ENCODE peak calls at places on chromosomes 13 and 19, in five cellular contexts. P is fibroblast of mammary gland, G is GM10248, M is AG09319, Y is mesothelial cell of epicardium. I is an unnamed sample.

GRCh38 chr19:18488403-18488723 is 33.5 kb downstream of the ELL start:
- DNase-seq in P (no peak), G (no peak), M (no peak), Y (no peak), I (no peak)

GRCh38 chr13:32010137-32010536 is 21.4 kb upstream of the FRY start:
- DNase-seq in P (peak; percentile 15), G (no peak), M (no peak), Y (no peak), I (no peak)

GRCh38 chr13:90872491-90873025 is 474.9 kb upstream of the MIR17HG start:
- DNase-seq in P (no peak), G (no peak), M (no peak), Y (no peak), I (no peak)

GRCh38 chr13:114016321-114017027 is 42.6 kb upstream of the C13orf46 start:
- DNase-seq in P (no peak), G (no peak), M (no peak), Y (no peak), I (no peak)

GRCh38 chr13:84446972-84447700 is 564.9 kb upstream of the SLITRK1 start:
- DNase-seq in P (peak; percentile 56), G (no peak), M (no peak), Y (no peak), I (no peak)

GRCh38 chr19:41588497-41589209 is 12.7 kb downstream of the CEACAM21 start:
- DNase-seq in P (peak; percentile 14), G (peak; percentile 45), M (no peak), Y (no peak), I (peak; percentile 58)

GRCh38 chr13:98507060-98507797 is 69.7 kb downstream of the STK24 start:
- DNase-seq in P (peak; percentile 27), G (no peak), M (no peak), Y (peak; percentile 80), I (no peak)

GRCh38 chr19:30340724-30341595 is 31.2 kb upstream of the ZNF536 start:
- DNase-seq in P (no peak), G (no peak), M (no peak), Y (no peak), I (no peak)

GRCh38 chr13:27962128-27962841 is 6.8 kb downstream of the CDX2 start:
- DNase-seq in P (no peak), G (no peak), M (no peak), Y (no peak), I (no peak)

GRCh38 chr13:111791131-111791530 is 275.8 kb upstream of the SOX1 start:
- DNase-seq in P (no peak), G (no peak), M (no peak), Y (no peak), I (no peak)

GRCh38 chr19:40962460-40962961 is 28.6 kb upstream of the CYP2B6 start:
- DNase-seq in P (no peak), G (no peak), M (no peak), Y (no peak), I (no peak)

GRCh38 chr13:93375491-93375890 is 148.9 kb downstream of the GPC6 start:
- DNase-seq in P (no peak), G (no peak), M (no peak), Y (no peak), I (no peak)

GRCh38 chr19:45344621-45345505 is 4.3 kb downstream of the KLC3 start:
- DNase-seq in P (no peak), G (no peak), M (no peak), Y (no peak), I (no peak)

GRCh38 chr19:9008667-9009066 is 1.5 kb downstream of the MUC16 start:
- DNase-seq in P (no peak), G (no peak), M (no peak), Y (no peak), I (no peak)

GRCh38 chr13:109144693-109145437 is 515.5 kb downstream of the MYO16 start:
- DNase-seq in P (peak; percentile 38), G (no peak), M (no peak), Y (no peak), I (no peak)

GRCh38 chr13:33228645-33229445 is 56.7 kb downstream of the STARD13 start:
- DNase-seq in P (peak; percentile 88), G (peak; percentile 60), M (peak; percentile 57), Y (no peak), I (peak; percentile 57)

GRCh38 chr13:33351324-33351723 is 65.8 kb upstream of the STARD13 start:
- DNase-seq in P (peak; percentile 76), G (peak; percentile 24), M (peak; percentile 14), Y (no peak), I (no peak)

GRCh38 chr13:43865892-43866291 is 13.6 kb downstream of the CCDC122 start:
- DNase-seq in P (peak; percentile 79), G (no peak), M (peak; percentile 64), Y (no peak), I (no peak)

GRCh38 chr19:38952395-38953165 is 21.8 kb downstream of the MRPS12 start:
- DNase-seq in P (no peak), G (peak; percentile 72), M (no peak), Y (no peak), I (peak; percentile 76)

GRCh38 chr19:22882797-22883196 is 50.7 kb downstream of the ZNF723 start:
- DNase-seq in P (peak; percentile 19), G (no peak), M (no peak), Y (no peak), I (no peak)

GRCh38 chr19:35673121-35673804 is 6.9 kb downstream of the UPK1A start:
- DNase-seq in P (peak; percentile 71), G (peak; percentile 77), M (no peak), Y (peak; percentile 49), I (peak; percentile 84)

GRCh38 chr19:14073232-14073924 is 792 bp downstream of the MISP3 start:
- DNase-seq in P (peak; percentile 76), G (peak; percentile 83), M (no peak), Y (peak; percentile 86), I (peak; percentile 86)

GRCh38 chr19:49282184-49282583 is 42.8 kb downstream of the SLC6A16 start:
- DNase-seq in P (no peak), G (no peak), M (no peak), Y (no peak), I (no peak)

GRCh38 chr19:34263745-34264237 is 9.4 kb downstream of the GARRE1 start:
- DNase-seq in P (no peak), G (no peak), M (no peak), Y (no peak), I (no peak)

GRCh38 chr19:40519352-40520322 is 52.8 kb downstream of the SPTBN4 start:
- DNase-seq in P (no peak), G (no peak), M (no peak), Y (no peak), I (no peak)

GRCh38 chr13:24512208-24513068 is at the start of gene PARP4:
- DNase-seq in P (peak; percentile 94), G (peak; percentile 86), M (no peak), Y (peak; percentile 78), I (peak; percentile 87)
- TF ChIP-seq CTCF in P (no peak), G (no peak), M (no peak), Y (no peak), I (no peak)

GRCh38 chr13:99620806-99621205 is 119.5 kb downstream of the TM9SF2 start:
- DNase-seq in P (no peak), G (no peak), M (no peak), Y (no peak), I (no peak)

GRCh38 chr13:99614465-99614885 is 113.2 kb downstream of the TM9SF2 start:
- DNase-seq in P (no peak), G (peak; percentile 59), M (no peak), Y (no peak), I (peak; percentile 65)

GRCh38 chr13:99619207-99619606 is 117.9 kb downstream of the TM9SF2 start:
- DNase-seq in P (no peak), G (no peak), M (no peak), Y (no peak), I (no peak)

GRCh38 chr13:99617474-99618255 is 116.4 kb downstream of the TM9SF2 start:
- DNase-seq in P (peak; percentile 66), G (peak; percentile 37), M (peak; percentile 35), Y (peak; percentile 54), I (no peak)
- TF ChIP-seq CTCF in P (peak; percentile 92), G (peak; percentile 58), M (peak; percentile 94), Y (peak; percentile 31), I (peak; percentile 36)

GRCh38 chr13:36840718-36841250 is 21.8 kb downstream of the RFXAP start:
- DNase-seq in P (no peak), G (no peak), M (no peak), Y (no peak), I (no peak)
- TF ChIP-seq CTCF in P (no peak), G (no peak), M (no peak), Y (no peak), I (no peak)

DNA sequence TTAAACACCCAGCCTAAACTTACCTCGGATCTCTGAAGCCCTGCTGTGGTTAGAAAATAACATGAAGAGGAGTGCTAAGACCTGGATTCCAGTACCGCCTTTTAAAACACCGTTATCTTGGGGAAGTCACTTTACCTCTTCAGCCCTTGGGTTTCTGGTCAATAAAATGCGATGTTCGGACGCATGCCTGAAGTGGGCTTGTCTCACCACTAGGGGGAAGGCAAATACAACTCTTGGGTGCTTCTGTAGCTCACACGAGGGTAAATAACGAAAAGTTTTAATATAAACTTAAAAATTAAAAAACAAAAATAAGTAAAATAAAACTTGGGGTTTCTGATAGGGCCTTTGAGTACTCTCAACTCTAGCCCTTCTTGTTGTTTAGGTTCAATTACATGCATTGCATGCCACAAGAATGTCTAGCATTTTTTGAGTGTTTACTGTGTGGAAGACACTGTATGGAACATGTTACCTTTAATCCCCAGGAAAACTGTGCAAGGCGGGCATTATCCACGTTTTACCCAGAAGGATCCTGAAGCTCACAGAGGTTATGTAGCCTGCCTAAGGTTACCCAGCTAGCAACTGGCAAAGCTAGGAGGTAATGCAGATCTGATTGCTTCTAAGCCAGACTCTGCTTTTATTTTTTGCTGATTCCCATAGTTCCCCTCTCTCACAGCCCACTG is 240.4 kb downstream of the LMO7 start:
- DNase-seq in P (peak; percentile 76), G (peak; percentile 42), M (peak; percentile 43), Y (peak; percentile 62), I (peak; percentile 54)
- TF ChIP-seq CTCF in P (peak; percentile 95), G (peak; percentile 88), M (peak; percentile 89), Y (peak; percentile 94), I (peak; percentile 87)

DNA sequence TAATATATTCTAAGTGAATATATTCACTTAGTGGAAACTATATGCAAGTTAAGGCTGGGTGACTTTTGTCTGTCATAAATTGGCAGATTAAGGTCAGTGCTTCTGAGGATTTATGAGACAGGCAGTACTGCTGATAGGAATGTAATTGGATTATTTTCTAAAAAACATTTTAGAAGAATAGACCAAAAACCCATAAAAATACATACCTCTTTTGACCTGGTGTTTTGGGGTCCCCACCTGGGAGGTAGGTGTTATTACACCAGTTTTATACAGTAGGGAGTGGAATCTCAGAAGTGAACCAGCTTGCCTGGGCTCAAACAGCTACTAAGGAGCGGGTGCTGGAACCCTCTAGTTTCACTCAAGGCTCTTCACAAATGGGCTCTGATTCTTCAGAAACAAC is 25.3 kb downstream of the COG3 start:
- DNase-seq in P (no peak), G (no peak), M (no peak), Y (no peak), I (no peak)
- TF ChIP-seq CTCF in P (no peak), G (peak; percentile 39), M (no peak), Y (peak; percentile 20), I (peak; percentile 37)

I was measured in GM13976.